ENCODE peak calls at places on chromosomes 13 and 19, in nine cellular contexts. P, Y, N, S, X, H, Q, K and I are unnamed samples.

GRCh38 chr13:47213057-47213456 is 316.2 kb upstream of the HTR2A start:
- DNase-seq in Y (peak), X (no peak), Q (no peak), K (no peak), S (peak), N (no peak), P (peak), H (no peak), I (no peak)

GRCh38 chr13:102191951-102192461 is 209.8 kb downstream of the FGF14 start:
- DNase-seq in S (peak), X (peak), P (peak), K (peak), H (no peak), Y (peak), Q (no peak), N (peak), I (peak)

GRCh38 chr19:48926909-48927308 is 6.6 kb upstream of the DHDH start:
- DNase-seq in K (peak), X (no peak), Q (peak), N (peak), P (peak), Y (peak), S (peak), H (no peak), I (peak)

GRCh38 chr19:18975011-18975410 is 34.0 kb upstream of the HOMER3 start:
- DNase-seq in S (no peak), Y (peak), Q (no peak), H (no peak), K (no peak), N (no peak), P (peak), X (no peak), I (no peak)

GRCh38 chr19:21466627-21467026 is 38.8 kb upstream of the ZNF429 start:
- DNase-seq in H (no peak), K (no peak), N (no peak), P (no peak), Y (no peak), X (no peak), Q (no peak), S (no peak), I (no peak)

GRCh38 chr13:84810781-84811180 is 928.5 kb upstream of the SLITRK1 start:
- DNase-seq in P (no peak), X (no peak), N (no peak), H (no peak), Q (no peak), K (no peak), Y (no peak), S (no peak), I (no peak)

GRCh38 chr13:112968910-112969691 is at the start of gene MCF2L:
- DNase-seq in S (peak), H (no peak), Y (peak), N (peak), Q (peak), X (peak), K (peak), P (peak), I (peak)

GRCh38 chr19:49155830-49156346 is 692 bp upstream of the HRC start:
- DNase-seq in Y (no peak), Q (no peak), S (no peak), H (no peak), X (no peak), N (no peak), K (no peak), P (no peak), I (no peak)

GRCh38 chr19:27744926-27745844 is 1467.8 kb downstream of the UQCRFS1 start:
- DNase-seq in S (no peak), P (no peak), Q (no peak), N (no peak), Y (no peak), K (no peak), X (no peak), H (no peak), I (peak)

GRCh38 chr19:5155586-5156210 is 184.9 kb downstream of the PTPRS start:
- DNase-seq in Q (no peak), N (no peak), Y (no peak), K (no peak), H (no peak), X (no peak), P (no peak), S (no peak), I (no peak)

GRCh38 chr13:79799049-79799448 is 318.1 kb downstream of the NDFIP2 start:
- DNase-seq in S (no peak), X (no peak), H (no peak), Y (no peak), N (no peak), K (no peak), Q (no peak), P (peak), I (no peak)

GRCh38 chr13:30047154-30047874 is 196.9 kb upstream of the UBL3 start:
- DNase-seq in Y (peak), N (no peak), H (peak), X (no peak), K (no peak), Q (no peak), S (peak), P (no peak), I (no peak)

GRCh38 chr19:31350033-31350692 is 927 bp upstream of the TSHZ3 start:
- DNase-seq in Q (no peak), Y (no peak), N (no peak), X (no peak), S (no peak), H (no peak), K (peak), P (no peak), I (peak)

GRCh38 chr13:109276261-109276660 is 510.1 kb downstream of the IRS2 start:
- DNase-seq in Y (no peak), N (no peak), P (no peak), S (no peak), X (no peak), K (no peak), H (no peak), Q (no peak), I (no peak)

GRCh38 chr13:73228546-73228945 is 169.7 kb downstream of the KLF5 start:
- DNase-seq in K (no peak), H (peak), X (no peak), N (no peak), S (peak), P (peak), Q (no peak), Y (peak), I (peak)

GRCh38 chr19:43519436-43520088 is 7.4 kb downstream of the ETHE1 start:
- DNase-seq in Y (peak), P (peak), H (peak), X (peak), N (peak), Q (peak), S (peak), K (peak), I (peak)

GRCh38 chr13:39822437-39822836 is 167.0 kb downstream of the COG6 start:
- DNase-seq in Q (no peak), P (no peak), X (no peak), S (no peak), N (no peak), K (no peak), H (no peak), Y (no peak), I (no peak)

GRCh38 chr19:20151617-20152145 is 15.3 kb upstream of the ZNF486 start:
- DNase-seq in Y (no peak), S (no peak), H (no peak), P (no peak), N (no peak), Q (no peak), K (no peak), X (peak), I (no peak)

GRCh38 chr13:47291116-47291656 is 394.3 kb upstream of the HTR2A start:
- DNase-seq in Q (no peak), P (no peak), S (no peak), H (no peak), K (no peak), X (no peak), Y (no peak), N (no peak), I (no peak)

GRCh38 chr13:49439609-49440008 is 4.3 kb downstream of the CAB39L start:
- DNase-seq in H (no peak), Q (no peak), P (no peak), Y (no peak), S (no peak), N (no peak), X (no peak), K (no peak), I (no peak)

GRCh38 chr19:35712910-35713845 is 4.6 kb upstream of the KMT2B start:
- DNase-seq in K (no peak), P (peak), Y (no peak), N (no peak), S (no peak), H (no peak), X (no peak), Q (no peak), I (no peak)

GRCh38 chr19:2032296-2032941 is 16.9 kb upstream of the BTBD2 start:
- DNase-seq in P (peak), N (peak), Q (peak), Y (peak), S (peak), H (peak), X (no peak), K (peak), I (peak)

GRCh38 chr19:49546825-49547565 is 19.2 kb downstream of the RCN3 start:
- DNase-seq in Q (peak), X (peak), Y (peak), K (peak), N (peak), P (peak), H (peak), S (peak), I (peak)

DNA sequence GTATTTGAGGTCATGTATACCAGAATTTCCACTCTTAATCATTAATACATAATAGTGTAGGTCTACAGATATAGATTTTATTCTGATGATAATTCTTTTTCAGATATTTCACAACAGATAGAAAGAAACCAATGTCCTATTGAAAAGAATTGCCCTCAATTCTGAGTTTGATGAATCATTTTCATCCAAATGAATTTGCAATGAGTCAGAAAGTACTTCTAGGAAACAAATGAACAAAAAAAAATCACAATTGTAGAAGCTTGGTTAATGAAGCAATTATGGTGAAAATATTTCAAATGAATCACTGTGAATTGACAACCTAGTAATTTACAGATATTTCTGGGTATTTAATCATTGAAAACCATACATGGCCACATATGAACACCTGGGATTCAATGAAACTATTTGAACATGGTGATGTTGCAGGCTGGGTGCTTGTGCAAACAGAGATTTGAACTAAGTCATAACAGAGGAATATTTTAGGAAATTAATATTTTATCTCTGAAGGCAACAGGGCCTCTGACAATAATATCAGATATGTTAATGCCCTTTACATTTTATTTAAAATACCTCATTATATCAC is 360.9 kb downstream of the SLITRK5 start:
- DNase-seq in X (no peak), Y (peak), H (no peak), Q (no peak), P (peak), K (peak), N (no peak), S (no peak), I (peak)
- H3K4me3 ChIP-seq in X (no peak), Y (no peak), H (no peak), Q (no peak), P (no peak), K (no peak), N (no peak), S (no peak), I (no peak)

DNA sequence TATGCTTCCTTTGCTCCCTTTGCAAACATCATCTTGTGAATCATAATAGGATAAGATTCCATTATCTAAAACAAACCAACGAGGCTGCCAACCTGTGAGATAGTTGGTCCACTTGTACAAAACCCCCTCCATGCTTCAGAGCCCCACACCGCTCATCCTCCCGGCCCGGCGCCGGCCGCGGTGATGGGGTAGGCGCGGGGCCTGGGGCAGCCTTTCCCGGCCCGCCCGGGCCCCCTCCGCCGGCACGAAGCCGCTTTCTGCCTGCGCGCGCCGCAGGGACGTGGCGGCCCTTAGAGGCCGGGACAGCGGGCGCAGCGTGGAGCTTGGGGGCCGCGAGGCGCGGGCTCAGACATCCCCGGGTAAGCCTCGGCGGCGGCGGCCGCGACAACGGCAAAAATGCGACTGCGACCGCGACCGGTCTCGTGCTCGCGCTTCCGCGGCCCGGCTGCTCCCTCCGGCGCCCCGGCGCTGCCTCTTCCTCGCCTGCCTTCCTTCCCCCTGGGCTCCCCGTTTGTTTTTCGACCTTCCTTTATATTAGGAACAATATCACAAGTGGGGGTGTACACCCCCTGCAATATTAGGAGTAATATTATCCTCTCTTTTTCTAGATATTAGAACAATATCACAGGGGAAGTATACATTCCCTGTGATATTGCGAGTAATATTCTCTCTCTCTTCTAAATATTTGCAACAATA is 54.0 kb upstream of the CEACAM21 start:
- DNase-seq in X (peak), S (no peak), P (no peak), H (no peak), N (no peak), Y (no peak), K (no peak), Q (no peak), I (no peak)
- H3K4me3 ChIP-seq in X (peak), S (no peak), P (no peak), H (peak), N (peak), Y (no peak), K (no peak), Q (no peak), I (no peak)

GRCh38 chr19:32674153-32674958 is 624 bp downstream of the ANKRD27 start:
- DNase-seq in Y (no peak), S (no peak), X (peak), N (no peak), K (no peak), Q (no peak), P (no peak), H (no peak), I (no peak)
- H3K4me3 ChIP-seq in Y (peak), S (peak), X (peak), N (peak), K (peak), Q (peak), P (peak), H (peak), I (peak)

GRCh38 chr13:91169641-91170040 is 177.8 kb upstream of the MIR17HG start:
- DNase-seq in Q (no peak), H (no peak), X (no peak), S (no peak), Y (no peak), N (no peak), K (no peak), P (no peak), I (no peak)

GRCh38 chr13:91172160-91172559 is 175.3 kb upstream of the MIR17HG start:
- DNase-seq in N (no peak), Y (no peak), H (no peak), P (no peak), K (no peak), X (no peak), Q (no peak), S (no peak), I (no peak)

DNA sequence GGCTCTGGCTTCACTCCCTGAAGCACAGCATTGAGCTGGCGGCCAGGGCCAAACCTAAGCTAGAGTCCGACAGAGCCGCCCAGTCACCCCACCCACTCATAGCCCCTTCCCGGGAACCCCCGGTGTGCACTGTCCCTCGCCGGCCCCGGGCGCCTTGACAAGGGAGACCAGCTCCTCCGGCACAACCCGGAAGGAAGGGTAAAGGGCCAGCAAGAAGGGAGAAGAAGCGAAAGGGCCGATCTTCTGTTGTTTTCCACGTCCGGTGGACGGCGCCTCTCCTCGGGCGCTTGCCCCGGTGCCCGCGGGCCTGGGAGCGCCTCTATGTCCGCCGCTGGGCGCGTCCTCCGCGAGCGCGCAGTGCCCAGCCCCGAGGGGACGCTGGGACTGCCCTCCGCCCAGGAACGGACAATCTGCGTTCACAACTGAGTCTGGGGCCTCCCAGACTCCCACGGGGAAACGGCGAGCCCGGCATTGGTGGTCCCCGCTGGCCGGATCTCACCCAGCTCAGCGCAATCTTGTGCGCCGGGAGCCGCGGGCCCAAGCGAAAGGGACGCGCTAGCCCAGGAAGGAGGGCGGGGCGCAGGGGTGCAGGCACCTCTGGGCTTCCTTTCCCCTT is 172.5 kb upstream of the MIR17HG start:
- DNase-seq in Q (peak), N (no peak), X (no peak), Y (no peak), P (no peak), H (no peak), K (no peak), S (no peak), I (no peak)
- H3K4me3 ChIP-seq in Q (no peak), N (no peak), X (no peak), Y (no peak), P (no peak), H (no peak), K (peak), S (no peak), I (peak)

DNA sequence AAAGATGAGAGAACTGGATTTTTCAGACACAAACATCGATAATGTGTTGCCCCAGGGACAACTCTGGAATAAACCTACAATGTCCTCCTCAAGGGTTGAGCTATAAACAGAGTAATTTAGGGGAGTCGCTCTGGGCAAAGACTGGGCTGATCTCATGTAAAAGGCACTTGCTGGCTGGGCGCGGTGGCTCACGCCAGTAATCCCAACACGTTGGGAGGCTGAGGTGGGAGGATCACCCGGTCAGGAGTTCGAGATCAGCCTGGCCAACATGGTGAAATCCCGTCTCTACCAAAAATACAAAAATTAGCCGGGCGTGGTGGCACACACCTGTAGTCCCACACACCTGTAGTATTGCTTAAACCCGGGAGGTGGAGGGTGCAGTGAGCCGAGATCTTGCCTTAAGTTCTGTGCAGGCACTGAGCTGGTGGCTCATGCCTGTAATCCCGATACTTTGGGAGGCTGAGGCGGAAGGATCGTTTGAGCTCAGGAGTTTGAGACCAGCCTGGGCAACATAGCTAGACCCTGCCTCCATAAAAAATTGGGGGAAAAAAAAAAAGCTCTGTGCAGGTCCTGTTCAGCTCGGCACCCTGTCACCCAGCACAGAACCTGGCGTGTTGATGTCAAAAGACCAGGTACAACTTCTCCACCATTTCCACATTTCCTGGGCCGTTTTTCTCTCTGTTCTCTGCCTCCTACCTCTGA is 1.4 kb downstream of the TIMM44 start:
- DNase-seq in N (no peak), P (no peak), X (no peak), K (no peak), S (no peak), Y (no peak), Q (no peak), H (no peak), I (no peak)
- H3K4me3 ChIP-seq in N (peak), P (peak), X (peak), K (peak), S (peak), Y (no peak), Q (no peak), H (peak), I (no peak)

GRCh38 chr19:58350871-58351557 is 2.3 kb downstream of the A1BG start:
- DNase-seq in X (no peak), N (no peak), K (no peak), P (no peak), H (no peak), S (no peak), Y (no peak), Q (no peak), I (no peak)
- H3K4me3 ChIP-seq in X (no peak), N (no peak), K (no peak), P (no peak), H (no peak), S (no peak), Y (no peak), Q (no peak), I (no peak)